ENCODE peak calls at places on chromosomes 13 and 19, in four cellular contexts. One of them, this sample, is unnamed. For H3K27me3, the result is how much of the 10 kb centered on the place peaks cover.

GRCh38 chr19:43498233-43498830 is 6.2 kb downstream of the PHLDB3 start:
- DNase-seq in CD4-positive, CD25-positive, alpha-beta regulatory T cell: no peak
- DNase-seq in AG04450: no peak
- DNase-seq in hepatocyte: no peak
- DNase-seq in this sample: no peak

GRCh38 chr19:50417138-50417849 is 1.4 kb upstream of the SPIB start:
- DNase-seq in AG04450: no peak
- DNase-seq in hepatocyte: peak
- DNase-seq in CD4-positive, CD25-positive, alpha-beta regulatory T cell: no peak
- DNase-seq in this sample: peak

GRCh38 chr13:50805805-50806204 is 37.7 kb downstream of the DLEU7 start:
- DNase-seq in AG04450: no peak
- DNase-seq in hepatocyte: no peak
- DNase-seq in CD4-positive, CD25-positive, alpha-beta regulatory T cell: no peak
- DNase-seq in this sample: no peak

GRCh38 chr13:105937451-105937850 is 598.0 kb downstream of the EFNB2 start:
- DNase-seq in hepatocyte: no peak
- DNase-seq in AG04450: no peak
- DNase-seq in CD4-positive, CD25-positive, alpha-beta regulatory T cell: no peak
- DNase-seq in this sample: no peak

GRCh38 chr13:62687727-62688126 is 1272.1 kb upstream of the PCDH20 start:
- DNase-seq in AG04450: no peak
- DNase-seq in CD4-positive, CD25-positive, alpha-beta regulatory T cell: no peak
- DNase-seq in hepatocyte: no peak
- DNase-seq in this sample: no peak

GRCh38 chr19:44891016-44891882 is at the start of gene TOMM40:
- DNase-seq in AG04450: no peak
- DNase-seq in hepatocyte: peak
- DNase-seq in CD4-positive, CD25-positive, alpha-beta regulatory T cell: peak
- DNase-seq in this sample: peak

GRCh38 chr13:101757446-101758039 is 305.1 kb downstream of the ITGBL1 start:
- DNase-seq in CD4-positive, CD25-positive, alpha-beta regulatory T cell: no peak
- DNase-seq in AG04450: no peak
- DNase-seq in hepatocyte: peak
- DNase-seq in this sample: no peak

GRCh38 chr19:46134527-46134926 is 10.0 kb upstream of the IGFL3 start:
- DNase-seq in hepatocyte: no peak
- DNase-seq in AG04450: peak
- DNase-seq in CD4-positive, CD25-positive, alpha-beta regulatory T cell: no peak
- DNase-seq in this sample: no peak

GRCh38 chr13:62293081-62293480 is 877.4 kb upstream of the PCDH20 start:
- DNase-seq in hepatocyte: peak
- DNase-seq in CD4-positive, CD25-positive, alpha-beta regulatory T cell: no peak
- DNase-seq in AG04450: no peak
- DNase-seq in this sample: no peak

GRCh38 chr19:57192064-57192395 is 730 bp downstream of the ZNF264 start:
- DNase-seq in AG04450: no peak
- DNase-seq in hepatocyte: peak
- DNase-seq in CD4-positive, CD25-positive, alpha-beta regulatory T cell: no peak
- DNase-seq in this sample: no peak

GRCh38 chr19:13005861-13006370 is 10.6 kb downstream of the NFIX start:
- DNase-seq in hepatocyte: no peak
- DNase-seq in CD4-positive, CD25-positive, alpha-beta regulatory T cell: no peak
- DNase-seq in AG04450: no peak
- DNase-seq in this sample: peak

GRCh38 chr13:113917096-113917495 is 53.2 kb upstream of the GAS6 start:
- DNase-seq in CD4-positive, CD25-positive, alpha-beta regulatory T cell: no peak
- DNase-seq in AG04450: no peak
- DNase-seq in hepatocyte: no peak
- DNase-seq in this sample: no peak

GRCh38 chr13:73870036-73870741 is 264.0 kb downstream of the KLF12 start:
- DNase-seq in CD4-positive, CD25-positive, alpha-beta regulatory T cell: no peak
- DNase-seq in AG04450: no peak
- DNase-seq in hepatocyte: peak
- DNase-seq in this sample: no peak

GRCh38 chr19:54692294-54692615 is 29.5 kb downstream of the LILRB4 start:
- DNase-seq in AG04450: no peak
- DNase-seq in hepatocyte: no peak
- DNase-seq in CD4-positive, CD25-positive, alpha-beta regulatory T cell: no peak
- DNase-seq in this sample: no peak

GRCh38 chr13:43489168-43489730 is 297.5 kb downstream of the ENOX1 start:
- DNase-seq in hepatocyte: peak
- DNase-seq in CD4-positive, CD25-positive, alpha-beta regulatory T cell: no peak
- DNase-seq in AG04450: no peak
- DNase-seq in this sample: no peak

GRCh38 chr19:1065606-1066109 is 1.3 kb upstream of the ARHGAP45 start:
- DNase-seq in AG04450: no peak
- DNase-seq in hepatocyte: peak
- DNase-seq in CD4-positive, CD25-positive, alpha-beta regulatory T cell: no peak
- DNase-seq in this sample: peak

GRCh38 chr13:44212633-44213387 is 160.8 kb upstream of the SERP2 start:
- DNase-seq in CD4-positive, CD25-positive, alpha-beta regulatory T cell: no peak
- DNase-seq in hepatocyte: peak
- DNase-seq in AG04450: peak
- DNase-seq in this sample: no peak

GRCh38 chr19:48444129-48444932 is 1.5 kb upstream of the GRWD1 start:
- DNase-seq in AG04450: no peak
- DNase-seq in hepatocyte: no peak
- DNase-seq in CD4-positive, CD25-positive, alpha-beta regulatory T cell: no peak
- DNase-seq in this sample: peak

GRCh38 chr13:40993987-40994386 is 25.1 kb downstream of the ELF1 start:
- DNase-seq in AG04450: no peak
- DNase-seq in CD4-positive, CD25-positive, alpha-beta regulatory T cell: no peak
- DNase-seq in hepatocyte: peak
- DNase-seq in this sample: peak
- H3K4me3 ChIP-seq in AG04450: no peak
- H3K4me3 ChIP-seq in CD4-positive, CD25-positive, alpha-beta regulatory T cell: peak
- H3K4me3 ChIP-seq in hepatocyte: no peak
- H3K4me3 ChIP-seq in this sample: no peak

GRCh38 chr13:97422118-97423054 is 11.6 kb upstream of the RAP2A start:
- DNase-seq in hepatocyte: no peak
- DNase-seq in AG04450: no peak
- DNase-seq in CD4-positive, CD25-positive, alpha-beta regulatory T cell: no peak
- DNase-seq in this sample: no peak
- H3K27me3 ChIP-seq in hepatocyte: under half
- H3K27me3 ChIP-seq in AG04450: under half
- H3K27me3 ChIP-seq in CD4-positive, CD25-positive, alpha-beta regulatory T cell: under half
- H3K27me3 ChIP-seq in this sample: under half

GRCh38 chr13:24511019-24511823 is 1.4 kb downstream of the PARP4 start:
- DNase-seq in hepatocyte: peak
- DNase-seq in AG04450: peak
- DNase-seq in CD4-positive, CD25-positive, alpha-beta regulatory T cell: peak
- DNase-seq in this sample: peak
- H3K4me3 ChIP-seq in hepatocyte: peak
- H3K4me3 ChIP-seq in AG04450: peak
- H3K4me3 ChIP-seq in CD4-positive, CD25-positive, alpha-beta regulatory T cell: peak
- H3K4me3 ChIP-seq in this sample: peak

GRCh38 chr13:112055417-112056206 is 11.3 kb upstream of the SOX1 start:
- DNase-seq in CD4-positive, CD25-positive, alpha-beta regulatory T cell: no peak
- DNase-seq in AG04450: no peak
- DNase-seq in hepatocyte: no peak
- DNase-seq in this sample: peak

GRCh38 chr13:112053167-112053743 is 13.7 kb upstream of the SOX1 start:
- DNase-seq in AG04450: no peak
- DNase-seq in hepatocyte: no peak
- DNase-seq in CD4-positive, CD25-positive, alpha-beta regulatory T cell: no peak
- DNase-seq in this sample: peak

GRCh38 chr13:112054616-112055015 is 12.3 kb upstream of the SOX1 start:
- DNase-seq in CD4-positive, CD25-positive, alpha-beta regulatory T cell: no peak
- DNase-seq in hepatocyte: no peak
- DNase-seq in AG04450: no peak
- DNase-seq in this sample: no peak

GRCh38 chr13:112055032-112055416 is 11.9 kb upstream of the SOX1 start:
- DNase-seq in hepatocyte: no peak
- DNase-seq in CD4-positive, CD25-positive, alpha-beta regulatory T cell: no peak
- DNase-seq in AG04450: no peak
- DNase-seq in this sample: peak

DNA sequence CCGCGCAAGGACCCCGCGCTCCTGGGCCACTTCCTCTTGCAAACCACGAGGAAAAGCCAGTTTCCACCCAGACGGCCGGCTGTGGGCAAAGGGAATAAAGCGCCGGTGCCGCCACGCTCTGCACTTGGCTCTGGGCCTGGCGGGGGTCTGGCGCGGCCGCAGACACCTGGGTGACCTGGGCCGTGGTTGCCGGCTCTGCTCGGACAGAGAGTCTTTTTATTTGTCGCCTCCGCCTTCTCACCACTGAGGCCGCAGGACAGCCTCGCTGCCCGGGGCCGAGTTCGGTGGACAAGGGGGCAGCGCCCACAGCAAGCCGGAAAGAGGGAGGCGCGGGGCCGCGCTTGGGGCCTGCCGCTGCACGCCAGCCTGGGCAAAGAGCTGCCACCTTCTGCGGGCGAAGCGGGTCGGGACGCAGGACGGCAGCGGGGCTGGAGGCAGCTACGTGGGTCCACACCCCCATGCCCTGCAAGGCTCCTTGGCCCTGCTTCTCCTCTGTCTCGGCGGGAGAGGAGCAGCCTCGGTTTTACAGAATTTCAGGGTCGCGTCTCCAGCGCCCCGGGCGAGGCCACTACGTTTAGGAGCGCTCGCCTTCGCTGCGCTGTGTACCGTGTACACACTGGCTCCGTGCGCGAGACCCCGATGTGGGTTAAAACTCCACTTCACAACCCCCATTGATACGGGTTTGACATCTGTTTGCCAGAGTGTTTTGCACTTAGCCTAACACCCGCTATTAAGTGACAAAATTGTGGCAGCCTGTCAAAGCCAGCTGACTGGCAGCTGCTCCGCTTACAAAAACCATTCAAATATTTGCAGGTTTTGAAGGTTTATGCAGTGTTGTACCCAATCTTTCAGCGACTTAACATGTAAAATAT is 13.0 kb upstream of the SOX1 start:
- DNase-seq in hepatocyte: no peak
- DNase-seq in CD4-positive, CD25-positive, alpha-beta regulatory T cell: no peak
- DNase-seq in AG04450: no peak
- DNase-seq in this sample: peak
- H3K27me3 ChIP-seq in hepatocyte: half or more
- H3K27me3 ChIP-seq in CD4-positive, CD25-positive, alpha-beta regulatory T cell: under half
- H3K27me3 ChIP-seq in AG04450: under half
- H3K27me3 ChIP-seq in this sample: half or more

This sample was measured in H7.